ENCODE peak calls at places on chromosome 22, in nine cellular contexts. W is heart right ventricle, G is choroid plexus epithelial cell, V is tibial artery, B is kidney, U is progenitor cell of endocrine pancreas, F is B cell, A is GM23338, K is cardiac fibroblast. X is an unnamed sample.

GRCh38 chr22:29692327-29692640 is 27.5 kb upstream of the CABP7 start:
- DNase-seq in K (no peak), G (no peak), W (no peak), B (no peak), U (no peak), F (no peak), A (no peak), V (no peak), X (no peak)

GRCh38 chr22:44741929-44742328 is 10.4 kb upstream of the ARHGAP8 start:
- DNase-seq in G (no peak), K (no peak), V (no peak), B (no peak), U (no peak), A (no peak), W (no peak), F (no peak), X (no peak)

GRCh38 chr22:38305481-38306448 is 11.5 kb downstream of the CSNK1E start:
- DNase-seq in B (no peak), W (no peak), U (no peak), F (peak), A (peak), K (peak), G (peak), V (no peak), X (no peak)

GRCh38 chr22:27381552-27381951 is 420.0 kb downstream of the MN1 start:
- DNase-seq in V (no peak), K (no peak), U (no peak), B (no peak), F (no peak), G (no peak), W (no peak), A (no peak), X (no peak)

GRCh38 chr22:45308624-45309421 is 911 bp upstream of the FAM118A start:
- DNase-seq in W (no peak), A (peak), B (peak), V (no peak), G (no peak), K (no peak), U (no peak), F (no peak), X (no peak)

GRCh38 chr22:22578702-22579424 is 19.8 kb upstream of the PRAME start:
- DNase-seq in K (peak), A (no peak), W (peak), F (no peak), G (peak), U (no peak), B (peak), V (no peak), X (no peak)

GRCh38 chr22:46052801-46053562 is 76.0 kb upstream of the WNT7B start:
- DNase-seq in K (peak), W (peak), B (peak), V (peak), F (no peak), G (peak), A (no peak), U (no peak), X (peak)

GRCh38 chr22:36323855-36324331 is 63.9 kb downstream of the MYH9 start:
- DNase-seq in U (no peak), B (peak), F (no peak), A (no peak), G (peak), K (peak), V (peak), W (peak), X (no peak)

GRCh38 chr22:31286360-31287255 is 5.7 kb downstream of the PIK3IP1 start:
- DNase-seq in W (no peak), V (peak), F (no peak), G (peak), U (no peak), A (no peak), K (no peak), B (no peak), X (peak)

GRCh38 chr22:29584975-29585374 is 4.1 kb upstream of the NIPSNAP1 start:
- DNase-seq in U (no peak), F (no peak), V (no peak), B (no peak), W (no peak), G (no peak), K (no peak), A (no peak), X (no peak)

GRCh38 chr22:44710474-44711235 is 8.7 kb downstream of the PRR5 start:
- DNase-seq in A (no peak), B (no peak), W (no peak), G (no peak), F (peak), K (no peak), U (no peak), V (no peak), X (no peak)

GRCh38 chr22:46569055-46569847 is 31.8 kb upstream of the CELSR1 start:
- DNase-seq in B (peak), A (no peak), K (no peak), G (no peak), U (no peak), V (no peak), F (no peak), W (no peak), X (peak)

GRCh38 chr22:23266780-23267179 is 86.5 kb downstream of the BCR start:
- DNase-seq in W (no peak), F (no peak), K (no peak), B (no peak), A (no peak), G (no peak), V (no peak), U (no peak), X (no peak)

GRCh38 chr22:49239264-49240015 is 588.2 kb downstream of the BRD1 start:
- DNase-seq in W (no peak), F (no peak), A (no peak), G (no peak), V (no peak), K (no peak), B (peak), U (no peak), X (no peak)

GRCh38 chr22:17952273-17952801 is 72.0 kb downstream of the MICAL3 start:
- DNase-seq in U (no peak), G (no peak), B (no peak), A (no peak), V (no peak), W (no peak), F (no peak), K (no peak), X (no peak)
- TF ChIP-seq CTCF in U (no peak), G (no peak), B (peak), A (no peak), V (no peak), W (no peak), F (no peak), K (no peak), X (no peak)

GRCh38 chr22:40521046-40521445 is 115.5 kb downstream of the MRTFA start:
- DNase-seq in K (no peak), U (no peak), F (no peak), V (no peak), B (no peak), G (no peak), A (no peak), W (no peak), X (no peak)

GRCh38 chr22:40520562-40520961 is 116.0 kb downstream of the MRTFA start:
- DNase-seq in A (no peak), F (no peak), W (no peak), B (no peak), U (no peak), V (no peak), G (no peak), K (no peak), X (no peak)

GRCh38 chr22:40526960-40527359 is 109.6 kb downstream of the MRTFA start:
- DNase-seq in K (no peak), A (no peak), G (no peak), W (no peak), F (no peak), B (no peak), V (no peak), U (no peak), X (no peak)

GRCh38 chr22:40525250-40525884 is 111.2 kb downstream of the MRTFA start:
- DNase-seq in B (no peak), F (peak), A (peak), W (peak), K (peak), U (no peak), V (peak), G (peak), X (no peak)

GRCh38 chr22:40524392-40525249 is 111.9 kb downstream of the MRTFA start:
- DNase-seq in G (peak), B (no peak), V (no peak), U (no peak), K (peak), A (peak), W (no peak), F (no peak), X (no peak)
- TF ChIP-seq CTCF in G (peak), B (peak), V (no peak), U (no peak), K (peak), A (peak), W (no peak), F (no peak), X (peak)

GRCh38 chr22:17284917-17285316 is 65.7 kb upstream of the ADA2 start:
- DNase-seq in U (no peak), W (no peak), A (no peak), B (peak), K (no peak), V (no peak), F (no peak), G (no peak), X (no peak)
- TF ChIP-seq CTCF in U (no peak), W (no peak), A (no peak), B (no peak), K (no peak), V (no peak), F (no peak), G (no peak), X (no peak)

DNA sequence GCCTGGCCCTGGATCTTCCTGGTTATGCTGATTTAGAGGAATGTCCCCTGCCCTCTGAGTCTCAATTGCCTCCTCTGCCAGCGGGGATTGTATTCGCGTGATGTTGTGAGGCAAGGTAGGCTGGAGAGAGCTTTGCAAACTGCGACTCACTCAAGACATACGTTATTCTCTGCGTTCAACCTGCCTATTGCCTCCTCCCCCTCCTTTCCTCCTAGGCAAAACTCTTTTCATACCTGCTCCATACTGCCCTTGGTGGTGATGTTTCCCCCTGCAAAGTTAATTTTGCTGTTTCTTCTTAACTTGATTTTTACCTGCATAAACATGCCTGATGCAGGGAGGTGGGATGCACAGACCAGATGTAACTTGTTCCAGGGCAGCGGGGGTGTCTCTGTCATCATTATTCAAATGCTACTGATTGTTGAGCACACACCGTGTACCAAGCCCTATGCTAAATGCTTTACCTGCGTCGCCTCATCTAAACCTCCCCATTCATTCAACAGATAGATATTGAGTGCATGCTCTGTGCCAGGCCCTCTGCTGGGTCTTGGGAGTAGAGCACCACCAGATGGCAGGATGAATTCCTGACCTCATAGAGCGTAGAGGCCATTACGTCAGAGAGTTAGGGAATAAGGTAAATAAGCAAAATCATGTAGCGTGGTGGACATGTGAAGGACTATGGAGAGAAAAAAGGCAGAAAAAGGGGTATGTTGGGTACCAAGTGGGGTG is 29.0 kb downstream of the SGSM1 start:
- DNase-seq in V (no peak), F (no peak), A (peak), K (no peak), B (no peak), G (peak), W (no peak), U (no peak), X (no peak)
- TF ChIP-seq CTCF in V (no peak), F (no peak), A (peak), K (peak), B (no peak), G (peak), W (no peak), U (peak), X (peak)

DNA sequence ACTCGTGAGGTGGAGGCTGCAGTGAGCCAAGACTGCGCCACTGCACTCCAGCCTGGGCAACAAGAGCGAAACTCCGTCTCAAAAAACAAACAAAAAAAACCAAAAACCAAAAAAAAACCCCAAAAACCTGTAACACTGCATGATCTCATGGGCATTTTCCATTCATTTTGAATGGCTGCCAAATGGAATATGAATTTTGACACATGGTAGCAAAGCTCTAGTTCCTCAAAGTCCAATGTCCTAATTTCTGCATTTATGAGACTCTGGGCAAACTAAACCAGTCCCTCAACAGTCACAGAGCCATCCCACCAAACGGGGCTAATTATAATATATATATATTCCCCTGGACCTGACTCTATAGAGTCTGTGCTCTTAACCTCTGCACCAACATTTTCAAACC is 61.8 kb downstream of the SGSM3 start:
- DNase-seq in F (no peak), U (no peak), B (no peak), W (no peak), G (no peak), K (no peak), A (no peak), V (no peak), X (no peak)
- TF ChIP-seq CTCF in F (no peak), U (no peak), B (no peak), W (no peak), G (no peak), K (no peak), A (no peak), V (no peak), X (no peak)

DNA sequence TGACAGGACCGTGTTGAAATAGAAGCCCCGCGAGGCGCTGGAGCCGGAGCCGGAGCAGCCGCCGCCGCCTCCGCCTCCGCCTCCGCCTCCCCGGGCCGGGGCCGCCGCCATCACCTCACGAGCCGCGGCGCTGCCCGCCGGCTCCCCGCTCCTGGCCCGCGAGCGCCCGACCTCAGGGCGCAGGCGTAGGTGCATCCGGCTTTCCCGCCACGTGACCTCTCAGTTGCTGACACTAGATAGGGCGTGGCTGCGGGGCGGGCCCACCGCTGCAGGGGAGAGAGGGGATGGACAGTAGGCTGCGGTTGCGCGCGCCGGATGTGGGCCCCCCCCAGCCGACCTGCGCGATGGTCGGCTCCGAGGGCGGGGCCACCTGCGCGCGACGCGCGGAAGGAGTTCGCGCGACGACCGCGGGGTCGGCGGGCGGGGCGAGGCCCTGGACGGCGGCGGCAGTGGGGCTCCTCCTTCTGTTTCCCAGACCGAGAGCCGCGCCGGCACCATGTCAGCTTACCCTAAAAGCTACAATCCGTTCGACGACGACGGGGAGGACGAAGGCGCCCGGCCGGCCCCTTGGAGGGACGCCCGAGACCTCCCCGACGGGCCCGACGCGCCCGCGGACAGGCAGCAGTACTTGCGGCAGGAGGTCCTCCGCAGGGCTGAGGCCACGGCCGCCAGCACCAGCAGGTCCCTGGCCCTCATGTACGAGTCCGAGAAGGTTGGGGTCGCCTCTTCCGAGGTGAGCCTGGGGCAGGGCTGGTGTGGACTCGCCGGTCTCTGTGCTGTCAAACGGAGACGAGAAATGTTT is at the start of the genes PI4KA and SNAP29:
- DNase-seq in A (peak), V (peak), G (peak), W (peak), B (peak), K (peak), U (peak), F (peak), X (peak)
- TF ChIP-seq CTCF in A (no peak), V (peak), G (no peak), W (no peak), B (peak), K (no peak), U (peak), F (no peak), X (no peak)

DNA sequence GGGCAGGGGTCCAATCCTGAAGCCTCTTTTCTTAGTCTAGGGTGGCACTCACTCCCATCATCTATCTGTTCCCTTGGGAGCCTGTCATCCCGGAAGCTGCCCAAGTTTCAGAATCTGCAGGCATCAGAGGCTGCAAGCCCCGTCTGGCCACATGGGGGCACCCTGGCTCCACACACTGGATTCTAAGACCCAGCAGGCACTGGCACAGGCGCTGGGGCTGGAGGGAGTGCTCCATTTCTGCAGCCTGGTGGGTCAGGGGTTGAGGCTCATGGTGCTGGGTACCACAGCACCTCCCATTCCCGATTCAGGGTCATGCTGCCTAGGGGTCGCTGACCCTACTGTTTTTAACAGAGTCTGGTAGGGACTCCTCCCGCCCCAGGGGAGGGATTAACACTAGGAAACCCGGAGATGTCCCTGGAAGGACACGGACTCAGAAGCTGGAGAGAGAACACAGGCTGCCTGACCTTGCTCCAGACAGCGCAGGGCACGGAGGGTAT is 243.9 kb upstream of the SYN3 start:
- DNase-seq in W (peak), A (peak), F (peak), G (peak), K (peak), V (peak), B (peak), U (peak), X (no peak)
- TF ChIP-seq CTCF in W (peak), A (peak), F (peak), G (peak), K (peak), V (peak), B (peak), U (peak), X (peak)

GRCh38 chr22:28568099-28568498 is 111.5 kb downstream of the TTC28 start:
- DNase-seq in B (no peak), A (no peak), G (no peak), K (no peak), U (no peak), F (no peak), W (no peak), V (no peak), X (no peak)

GRCh38 chr22:28574159-28574788 is 105.4 kb downstream of the TTC28 start:
- DNase-seq in F (no peak), U (no peak), V (no peak), K (no peak), A (no peak), B (no peak), G (no peak), W (no peak), X (no peak)

DNA sequence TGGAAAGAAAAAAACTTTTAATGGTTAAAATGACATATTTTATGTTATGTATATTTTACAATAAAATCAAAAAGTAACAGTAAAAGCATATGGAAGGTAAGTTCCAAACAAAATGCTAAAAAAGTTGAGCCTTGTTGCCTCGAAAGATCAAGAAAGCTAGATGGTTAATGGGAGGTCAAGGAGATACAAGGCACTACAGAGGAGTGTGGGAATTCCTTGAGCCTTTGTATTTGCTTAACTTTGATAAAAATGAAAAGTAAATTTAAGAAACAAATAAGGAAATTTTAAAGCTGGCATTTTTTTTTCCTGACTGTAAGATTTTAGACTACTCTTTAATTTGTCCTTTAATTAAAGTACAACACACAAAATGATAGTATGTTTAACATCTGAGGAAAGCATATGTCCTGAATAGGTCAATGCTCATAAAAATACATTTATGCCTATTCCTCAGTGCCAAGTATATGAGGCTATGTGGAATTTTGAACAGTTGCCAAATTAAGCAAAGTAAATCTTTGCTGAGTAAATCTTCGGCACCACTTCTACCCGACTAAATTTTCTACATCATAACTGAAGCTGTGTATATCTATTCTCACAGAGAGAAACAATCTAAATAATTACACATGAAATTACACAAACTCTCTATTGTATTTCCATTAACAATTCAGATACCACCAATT is 108.8 kb downstream of the TTC28 start:
- DNase-seq in F (no peak), K (peak), A (no peak), G (peak), B (no peak), U (no peak), W (no peak), V (no peak), X (no peak)
- TF ChIP-seq CTCF in F (no peak), K (no peak), A (no peak), G (no peak), B (no peak), U (no peak), W (no peak), V (no peak), X (no peak)